ENCODE peak calls at places on chromosomes 13 and 19, in nine cellular contexts. I, K, A, N, S, G, B, Z and H are unnamed samples.

GRCh38 chr13:99812611-99813010 is 159.0 kb downstream of the ZIC5 start:
- DNase-seq in I (peak; percentile 96), G (no peak), A (no peak), Z (no peak), N (no peak), K (no peak), S (no peak), B (peak; percentile 57), H (peak; percentile 64)

GRCh38 chr13:97889803-97890202 is 63.7 kb upstream of the IPO5 start:
- DNase-seq in Z (no peak), G (no peak), S (no peak), B (peak; percentile 19), N (no peak), K (no peak), I (peak; percentile 28), A (no peak), H (no peak)

GRCh38 chr19:13896227-13896626 is 9.7 kb downstream of the BRME1 start:
- DNase-seq in S (no peak), I (no peak), Z (no peak), N (no peak), G (no peak), K (no peak), B (no peak), A (no peak), H (no peak)

GRCh38 chr19:1131718-1132552 is 28.1 kb downstream of the GPX4 start:
- DNase-seq in N (peak; percentile 71), S (peak; percentile 73), B (peak; percentile 96), G (peak; percentile 91), I (peak; percentile 89), Z (peak; percentile 64), A (no peak), K (peak; percentile 92), H (no peak)

GRCh38 chr19:46514589-46515289 is 19.1 kb upstream of the PNMA8B start:
- DNase-seq in K (no peak), A (no peak), B (no peak), Z (no peak), S (no peak), I (no peak), N (no peak), G (no peak), H (no peak)

GRCh38 chr19:52237771-52238400 is 31.5 kb upstream of the ZNF766 start:
- DNase-seq in K (peak; percentile 60), B (peak; percentile 69), Z (peak; percentile 34), S (peak; percentile 59), I (peak; percentile 65), G (no peak), A (peak; percentile 54), N (peak; percentile 14), H (peak; percentile 75)

GRCh38 chr13:34011552-34012085 is 193.7 kb downstream of the RFC3 start:
- DNase-seq in I (no peak), N (no peak), S (no peak), G (no peak), B (no peak), A (no peak), K (no peak), Z (no peak), H (no peak)

GRCh38 chr13:79392882-79393563 is 13.0 kb downstream of the RBM26 start:
- DNase-seq in G (no peak), S (no peak), I (peak; percentile 68), B (peak; percentile 67), K (peak; percentile 92), A (no peak), N (no peak), Z (no peak), H (peak; percentile 53)

GRCh38 chr13:50788551-50788950 is 54.9 kb downstream of the DLEU7 start:
- DNase-seq in Z (no peak), B (peak; percentile 41), K (no peak), G (no peak), A (no peak), N (no peak), S (no peak), I (peak; percentile 25), H (no peak)

GRCh38 chr13:107144432-107144831 is 576.5 kb upstream of the ARGLU1 start:
- DNase-seq in I (no peak), A (no peak), K (no peak), N (no peak), G (no peak), B (peak; percentile 24), S (no peak), Z (no peak), H (peak; percentile 29)

GRCh38 chr13:29589967-29590366 is 5.5 kb downstream of the SLC7A1 start:
- DNase-seq in Z (no peak), N (no peak), I (no peak), G (no peak), K (no peak), S (no peak), B (no peak), A (no peak), H (no peak)

GRCh38 chr19:49987159-49987698 is 26.3 kb upstream of the SIGLEC11 start:
- DNase-seq in Z (peak; percentile 81), K (peak; percentile 86), A (peak; percentile 16), I (peak; percentile 81), S (peak; percentile 98), N (peak; percentile 43), B (peak; percentile 87), G (peak; percentile 66), H (peak; percentile 47)

GRCh38 chr19:28956971-28957370 is 256.0 kb downstream of the UQCRFS1 start:
- DNase-seq in S (no peak), N (no peak), Z (no peak), G (no peak), K (no peak), I (no peak), B (no peak), A (no peak), H (no peak)

GRCh38 chr19:5863030-5863665 is 7.2 kb downstream of the FUT5 start:
- DNase-seq in K (no peak), G (no peak), N (no peak), Z (no peak), B (no peak), A (no peak), S (no peak), I (no peak), H (no peak)

GRCh38 chr19:21022996-21023395 is 2.5 kb downstream of the ZNF430 start:
- DNase-seq in G (no peak), N (no peak), S (no peak), Z (no peak), K (peak; percentile 16), A (no peak), I (peak; percentile 60), B (peak; percentile 84), H (no peak)

GRCh38 chr13:73602295-73602694 is 531.9 kb downstream of the KLF12 start:
- DNase-seq in Z (no peak), N (no peak), I (peak; percentile 26), S (no peak), B (peak; percentile 54), G (no peak), A (no peak), K (peak; percentile 48), H (no peak)

GRCh38 chr19:28917661-28918060 is 295.3 kb downstream of the UQCRFS1 start:
- DNase-seq in I (no peak), K (no peak), G (no peak), S (no peak), N (no peak), Z (no peak), B (no peak), A (no peak), H (no peak)

GRCh38 chr13:73998631-73999030 is 135.6 kb downstream of the KLF12 start:
- DNase-seq in I (no peak), A (no peak), K (peak; percentile 37), Z (no peak), G (no peak), N (no peak), S (no peak), B (no peak), H (peak; percentile 7)

GRCh38 chr13:50299546-50300249 is 284.5 kb downstream of the KCNRG start:
- DNase-seq in B (peak; percentile 11), N (no peak), G (no peak), Z (no peak), I (peak; percentile 19), S (no peak), A (no peak), K (no peak), H (no peak)

GRCh38 chr19:1768248-1768647 is 14.9 kb downstream of the ONECUT3 start:
- DNase-seq in S (peak; percentile 73), B (no peak), N (no peak), I (peak; percentile 30), K (no peak), A (no peak), G (no peak), Z (no peak), H (no peak)

GRCh38 chr13:97276862-97277269 is 54.7 kb downstream of the MBNL2 start:
- DNase-seq in B (no peak), N (no peak), I (peak; percentile 59), K (peak; percentile 39), Z (no peak), G (no peak), A (no peak), S (no peak), H (no peak)

GRCh38 chr13:41966671-41967070 is 5.8 kb upstream of the VWA8 start:
- DNase-seq in I (no peak), K (no peak), G (no peak), S (no peak), B (no peak), N (no peak), A (no peak), Z (no peak), H (no peak)

GRCh38 chr19:48302600-48302959 is 22.8 kb upstream of the EMP3 start:
- DNase-seq in A (no peak), B (no peak), S (no peak), N (no peak), K (no peak), G (no peak), I (no peak), Z (no peak), H (no peak)

GRCh38 chr13:89380101-89380500 is 1708.9 kb downstream of the SLITRK5 start:
- DNase-seq in K (peak; percentile 2), N (no peak), B (no peak), I (no peak), G (no peak), A (no peak), S (no peak), Z (no peak), H (no peak)

GRCh38 chr13:98274921-98275487 is 97.9 kb upstream of the RNF113B start:
- DNase-seq in I (peak; percentile 19), S (no peak), K (no peak), N (no peak), B (peak; percentile 89), Z (no peak), A (no peak), G (no peak), H (no peak)

GRCh38 chr19:46173886-46174475 is 25.9 kb downstream of the IGFL2 start:
- DNase-seq in S (no peak), N (no peak), Z (no peak), G (no peak), B (no peak), A (no peak), K (no peak), I (no peak), H (no peak)

GRCh38 chr13:21395953-21396352 is 63.1 kb downstream of the ZDHHC20 start:
- DNase-seq in A (no peak), G (no peak), B (no peak), S (no peak), K (peak; percentile 40), Z (no peak), I (no peak), N (no peak), H (no peak)

GRCh38 chr13:50230365-50230978 is 215.2 kb downstream of the KCNRG start:
- DNase-seq in K (peak; percentile 51), S (no peak), N (no peak), I (peak; percentile 40), Z (no peak), G (no peak), A (no peak), B (peak; percentile 90), H (no peak)

GRCh38 chr19:17475541-17476115 is 5.3 kb downstream of the SLC27A1 start:
- DNase-seq in K (no peak), S (no peak), Z (no peak), G (no peak), I (peak; percentile 52), B (peak; percentile 53), A (peak; percentile 44), N (no peak), H (peak; percentile 44)